ENCODE peak calls at places on chromosomes 6 and 20, in seven cellular contexts. One of them, this sample, is unnamed.

GRCh38 chr6:151389640-151390275 is 1.6 kb downstream of the ZBTB2 start:
- DNase-seq in mesendoderm: peak
- DNase-seq in endodermal cell: no peak
- DNase-seq in SK-N-MC: peak
- DNase-seq in HCT116: no peak
- DNase-seq in GM23248: peak
- DNase-seq in colonic mucosa: peak
- DNase-seq in this sample: peak

GRCh38 chr6:168032383-168032760 is 34.9 kb downstream of the KIF25 start:
- DNase-seq in GM23248: peak
- DNase-seq in SK-N-MC: no peak
- DNase-seq in HCT116: no peak
- DNase-seq in mesendoderm: peak
- DNase-seq in colonic mucosa: peak
- DNase-seq in endodermal cell: no peak
- DNase-seq in this sample: no peak

GRCh38 chr6:30071081-30071818 is 4.3 kb downstream of the PPP1R11 start:
- DNase-seq in mesendoderm: no peak
- DNase-seq in SK-N-MC: no peak
- DNase-seq in HCT116: no peak
- DNase-seq in endodermal cell: peak
- DNase-seq in GM23248: peak
- DNase-seq in colonic mucosa: peak
- DNase-seq in this sample: peak

GRCh38 chr20:5714261-5715041 is 35.8 kb upstream of the SHLD1 start:
- DNase-seq in SK-N-MC: no peak
- DNase-seq in GM23248: no peak
- DNase-seq in HCT116: no peak
- DNase-seq in colonic mucosa: no peak
- DNase-seq in mesendoderm: peak
- DNase-seq in endodermal cell: peak
- DNase-seq in this sample: no peak

GRCh38 chr6:99591673-99592364 is 14.8 kb upstream of the PRDM13 start:
- DNase-seq in HCT116: no peak
- DNase-seq in colonic mucosa: no peak
- DNase-seq in mesendoderm: no peak
- DNase-seq in SK-N-MC: no peak
- DNase-seq in GM23248: no peak
- DNase-seq in endodermal cell: no peak
- DNase-seq in this sample: no peak

GRCh38 chr20:59576216-59576953 is 28.0 kb upstream of the PHACTR3 start:
- DNase-seq in colonic mucosa: no peak
- DNase-seq in GM23248: no peak
- DNase-seq in mesendoderm: peak
- DNase-seq in SK-N-MC: no peak
- DNase-seq in HCT116: no peak
- DNase-seq in endodermal cell: peak
- DNase-seq in this sample: no peak

GRCh38 chr20:11060423-11061205 is 386.8 kb upstream of the JAG1 start:
- DNase-seq in colonic mucosa: no peak
- DNase-seq in endodermal cell: no peak
- DNase-seq in HCT116: no peak
- DNase-seq in GM23248: no peak
- DNase-seq in mesendoderm: no peak
- DNase-seq in SK-N-MC: no peak
- DNase-seq in this sample: no peak

GRCh38 chr20:47172579-47172978 is 183.9 kb downstream of the ZMYND8 start:
- DNase-seq in colonic mucosa: no peak
- DNase-seq in HCT116: no peak
- DNase-seq in mesendoderm: no peak
- DNase-seq in GM23248: no peak
- DNase-seq in SK-N-MC: no peak
- DNase-seq in endodermal cell: no peak
- DNase-seq in this sample: no peak

GRCh38 chr20:3390759-3391500 is 16.5 kb downstream of the DNAAF9 start:
- DNase-seq in colonic mucosa: no peak
- DNase-seq in GM23248: no peak
- DNase-seq in endodermal cell: no peak
- DNase-seq in mesendoderm: no peak
- DNase-seq in SK-N-MC: no peak
- DNase-seq in HCT116: no peak
- DNase-seq in this sample: no peak

GRCh38 chr6:167706313-167707109 is 120.2 kb upstream of the AFDN start:
- DNase-seq in SK-N-MC: no peak
- DNase-seq in GM23248: no peak
- DNase-seq in mesendoderm: no peak
- DNase-seq in HCT116: no peak
- DNase-seq in endodermal cell: peak
- DNase-seq in colonic mucosa: no peak
- DNase-seq in this sample: peak

GRCh38 chr6:30556006-30556713 is at the start of gene GNL1:
- DNase-seq in GM23248: peak
- DNase-seq in HCT116: peak
- DNase-seq in mesendoderm: peak
- DNase-seq in colonic mucosa: peak
- DNase-seq in SK-N-MC: no peak
- DNase-seq in endodermal cell: peak
- DNase-seq in this sample: peak

GRCh38 chr6:133590196-133590595 is 298.7 kb upstream of the TCF21 start:
- DNase-seq in colonic mucosa: no peak
- DNase-seq in HCT116: no peak
- DNase-seq in GM23248: no peak
- DNase-seq in endodermal cell: no peak
- DNase-seq in SK-N-MC: no peak
- DNase-seq in mesendoderm: no peak
- DNase-seq in this sample: no peak

GRCh38 chr6:149483302-149483701 is 1.5 kb downstream of the ZC3H12D start:
- DNase-seq in mesendoderm: no peak
- DNase-seq in SK-N-MC: no peak
- DNase-seq in HCT116: no peak
- DNase-seq in GM23248: no peak
- DNase-seq in colonic mucosa: no peak
- DNase-seq in endodermal cell: no peak
- DNase-seq in this sample: no peak

GRCh38 chr20:59987135-59987534 is 28.9 kb downstream of the CDH26 start:
- DNase-seq in colonic mucosa: no peak
- DNase-seq in endodermal cell: peak
- DNase-seq in HCT116: no peak
- DNase-seq in mesendoderm: peak
- DNase-seq in SK-N-MC: no peak
- DNase-seq in GM23248: no peak
- DNase-seq in this sample: no peak

GRCh38 chr20:62516345-62516744 is 40.5 kb upstream of the GATA5 start:
- DNase-seq in endodermal cell: peak
- DNase-seq in mesendoderm: peak
- DNase-seq in colonic mucosa: no peak
- DNase-seq in HCT116: no peak
- DNase-seq in SK-N-MC: no peak
- DNase-seq in GM23248: no peak
- DNase-seq in this sample: no peak

GRCh38 chr6:30116724-30117123 is 3.8 kb upstream of the TRIM31 start:
- DNase-seq in GM23248: no peak
- DNase-seq in mesendoderm: no peak
- DNase-seq in endodermal cell: no peak
- DNase-seq in HCT116: no peak
- DNase-seq in SK-N-MC: no peak
- DNase-seq in colonic mucosa: no peak
- DNase-seq in this sample: no peak

GRCh38 chr6:24831771-24832718 is 33.3 kb upstream of the ARMH2 start:
- DNase-seq in HCT116: no peak
- DNase-seq in colonic mucosa: no peak
- DNase-seq in endodermal cell: no peak
- DNase-seq in GM23248: peak
- DNase-seq in SK-N-MC: no peak
- DNase-seq in mesendoderm: no peak
- DNase-seq in this sample: no peak

GRCh38 chr6:73579851-73580246 is 59.0 kb upstream of the EEF1A1 start:
- DNase-seq in mesendoderm: peak
- DNase-seq in GM23248: peak
- DNase-seq in endodermal cell: no peak
- DNase-seq in colonic mucosa: no peak
- DNase-seq in HCT116: peak
- DNase-seq in SK-N-MC: no peak
- DNase-seq in this sample: peak

GRCh38 chr6:116287668-116288282 is 8.0 kb upstream of the TSPYL1 start:
- DNase-seq in colonic mucosa: no peak
- DNase-seq in endodermal cell: no peak
- DNase-seq in GM23248: peak
- DNase-seq in SK-N-MC: no peak
- DNase-seq in mesendoderm: peak
- DNase-seq in HCT116: peak
- DNase-seq in this sample: no peak

GRCh38 chr6:34383651-34384304 is 8.7 kb downstream of the NUDT3 start:
- DNase-seq in HCT116: no peak
- DNase-seq in mesendoderm: no peak
- DNase-seq in GM23248: peak
- DNase-seq in colonic mucosa: no peak
- DNase-seq in endodermal cell: peak
- DNase-seq in SK-N-MC: no peak
- DNase-seq in this sample: no peak

GRCh38 chr6:33957391-33958207 is 153.8 kb upstream of the MLN start:
- DNase-seq in SK-N-MC: no peak
- DNase-seq in endodermal cell: no peak
- DNase-seq in colonic mucosa: no peak
- DNase-seq in mesendoderm: no peak
- DNase-seq in GM23248: no peak
- DNase-seq in HCT116: no peak
- DNase-seq in this sample: no peak

GRCh38 chr6:139027620-139028182 is 844 bp upstream of the ABRACL start:
- DNase-seq in endodermal cell: peak
- DNase-seq in GM23248: peak
- DNase-seq in mesendoderm: peak
- DNase-seq in SK-N-MC: no peak
- DNase-seq in HCT116: no peak
- DNase-seq in colonic mucosa: peak
- DNase-seq in this sample: no peak

GRCh38 chr20:8148501-8148900 is 16.4 kb downstream of the PLCB1 start:
- DNase-seq in endodermal cell: no peak
- DNase-seq in colonic mucosa: no peak
- DNase-seq in HCT116: no peak
- DNase-seq in mesendoderm: no peak
- DNase-seq in GM23248: peak
- DNase-seq in SK-N-MC: no peak
- DNase-seq in this sample: no peak

GRCh38 chr6:12943549-12943948 is 227.0 kb downstream of the PHACTR1 start:
- DNase-seq in GM23248: no peak
- DNase-seq in HCT116: no peak
- DNase-seq in endodermal cell: no peak
- DNase-seq in mesendoderm: no peak
- DNase-seq in SK-N-MC: no peak
- DNase-seq in colonic mucosa: no peak
- DNase-seq in this sample: no peak

GRCh38 chr6:100657678-100658330 is 193.1 kb upstream of the SIM1 start:
- DNase-seq in SK-N-MC: no peak
- DNase-seq in colonic mucosa: no peak
- DNase-seq in GM23248: peak
- DNase-seq in endodermal cell: no peak
- DNase-seq in mesendoderm: no peak
- DNase-seq in HCT116: no peak
- DNase-seq in this sample: no peak

DNA sequence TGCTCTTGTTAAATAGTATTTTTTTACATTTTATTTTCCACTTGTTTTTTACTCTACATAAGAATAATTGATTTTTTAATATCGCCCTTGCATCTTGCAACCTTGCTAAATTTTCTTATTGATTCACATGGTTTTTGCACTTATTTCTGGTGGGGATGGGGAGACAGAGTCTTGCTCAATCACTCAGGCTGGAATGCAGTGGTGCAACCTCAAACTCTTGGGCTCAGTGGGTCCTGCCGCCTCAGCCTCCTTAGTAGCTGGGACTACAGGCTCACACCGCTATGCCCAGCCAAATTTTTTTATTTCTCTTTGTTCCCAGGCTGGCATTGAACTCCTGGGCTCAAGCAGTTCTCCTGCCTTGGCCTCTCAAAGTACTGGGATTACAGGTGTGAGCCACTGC is 30.3 kb downstream of the LIN28B start:
- DNase-seq in endodermal cell: no peak
- DNase-seq in mesendoderm: peak
- DNase-seq in colonic mucosa: no peak
- DNase-seq in GM23248: no peak
- DNase-seq in SK-N-MC: no peak
- DNase-seq in HCT116: no peak
- DNase-seq in this sample: no peak
- H3K9ac ChIP-seq in endodermal cell: no peak
- H3K9ac ChIP-seq in mesendoderm: no peak
- H3K9ac ChIP-seq in colonic mucosa: no peak
- H3K9ac ChIP-seq in GM23248: no peak
- H3K9ac ChIP-seq in SK-N-MC: no peak
- H3K9ac ChIP-seq in HCT116: no peak
- H3K9ac ChIP-seq in this sample: no peak

DNA sequence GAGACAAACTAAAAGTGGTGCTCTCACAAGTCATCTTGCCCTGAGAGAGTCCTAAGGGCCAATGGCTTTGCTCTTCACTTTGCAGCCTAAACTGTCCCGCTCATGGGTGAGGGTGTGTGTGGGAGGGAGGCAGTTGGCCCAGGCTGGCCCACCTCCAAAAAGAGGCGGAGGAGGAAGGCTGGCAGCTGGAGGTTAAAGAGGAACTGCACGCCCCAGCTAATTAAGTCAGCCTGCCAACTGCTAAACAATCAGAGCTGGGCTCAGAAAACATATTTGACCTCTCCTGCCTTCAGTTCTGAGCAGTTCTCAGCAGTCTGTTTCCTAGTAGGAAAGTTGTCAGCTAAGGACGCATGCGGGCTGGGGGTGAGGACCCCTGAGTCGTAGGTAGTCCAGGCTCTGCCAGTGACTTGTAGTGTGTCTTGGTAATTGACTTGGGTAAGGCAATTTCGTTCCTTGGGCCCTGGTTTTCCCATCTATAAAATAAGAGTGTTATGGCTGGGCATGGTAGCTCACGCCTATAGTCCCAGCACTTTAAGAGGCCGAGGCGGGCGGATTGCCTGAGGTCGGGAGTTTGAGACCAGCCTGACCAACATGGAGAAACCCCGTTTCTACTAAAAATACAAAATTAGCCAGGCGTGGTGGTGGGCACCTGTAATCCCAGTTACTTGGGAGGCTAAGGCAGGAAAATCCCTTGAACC is 17.0 kb downstream of the GSS start:
- DNase-seq in colonic mucosa: peak
- DNase-seq in SK-N-MC: no peak
- DNase-seq in mesendoderm: no peak
- DNase-seq in HCT116: no peak
- DNase-seq in GM23248: no peak
- DNase-seq in endodermal cell: no peak
- DNase-seq in this sample: no peak
- H3K9ac ChIP-seq in colonic mucosa: peak
- H3K9ac ChIP-seq in SK-N-MC: no peak
- H3K9ac ChIP-seq in mesendoderm: no peak
- H3K9ac ChIP-seq in HCT116: no peak
- H3K9ac ChIP-seq in GM23248: no peak
- H3K9ac ChIP-seq in endodermal cell: no peak
- H3K9ac ChIP-seq in this sample: no peak

GRCh38 chr20:36645998-36646397 is at the start of gene SLA2:
- DNase-seq in colonic mucosa: peak
- DNase-seq in mesendoderm: no peak
- DNase-seq in HCT116: no peak
- DNase-seq in endodermal cell: no peak
- DNase-seq in SK-N-MC: no peak
- DNase-seq in GM23248: no peak
- DNase-seq in this sample: no peak
- H3K9ac ChIP-seq in colonic mucosa: peak
- H3K9ac ChIP-seq in mesendoderm: no peak
- H3K9ac ChIP-seq in HCT116: no peak
- H3K9ac ChIP-seq in endodermal cell: no peak
- H3K9ac ChIP-seq in SK-N-MC: no peak
- H3K9ac ChIP-seq in GM23248: no peak
- H3K9ac ChIP-seq in this sample: no peak

GRCh38 chr6:27545271-27546046 is 72.6 kb upstream of the ZNF184 start:
- DNase-seq in endodermal cell: peak
- DNase-seq in GM23248: peak
- DNase-seq in colonic mucosa: peak
- DNase-seq in SK-N-MC: no peak
- DNase-seq in HCT116: peak
- DNase-seq in mesendoderm: peak
- DNase-seq in this sample: no peak
- H3K9ac ChIP-seq in endodermal cell: peak
- H3K9ac ChIP-seq in GM23248: no peak
- H3K9ac ChIP-seq in colonic mucosa: no peak
- H3K9ac ChIP-seq in SK-N-MC: peak
- H3K9ac ChIP-seq in HCT116: no peak
- H3K9ac ChIP-seq in mesendoderm: peak
- H3K9ac ChIP-seq in this sample: no peak